ENCODE peak calls at places on chromosomes 7 and 10, in nine cellular contexts. One of them, this sample, is unnamed.

GRCh38 chr7:461453-462172 is 58.0 kb downstream of the PDGFA start:
- DNase-seq in amygdala: no peak
- DNase-seq in dorsolateral prefrontal cortex: no peak
- DNase-seq in DMS153: no peak
- DNase-seq in T47D: no peak
- DNase-seq in SIG-M5: no peak
- DNase-seq in astrocyte of the spinal cord: no peak
- DNase-seq in iris pigment epithelial cell: no peak
- DNase-seq in H7: no peak
- DNase-seq in this sample: peak; percentile 64

GRCh38 chr7:5541087-5541992 is 117.7 kb upstream of the TNRC18 start:
- DNase-seq in amygdala: no peak
- DNase-seq in dorsolateral prefrontal cortex: no peak
- DNase-seq in DMS153: no peak
- DNase-seq in T47D: no peak
- DNase-seq in SIG-M5: no peak
- DNase-seq in astrocyte of the spinal cord: no peak
- DNase-seq in iris pigment epithelial cell: no peak
- DNase-seq in H7: peak; percentile 55
- DNase-seq in this sample: no peak

GRCh38 chr7:18357691-18358090 is 137.9 kb upstream of the HDAC9 start:
- DNase-seq in amygdala: no peak
- DNase-seq in dorsolateral prefrontal cortex: no peak
- DNase-seq in DMS153: no peak
- DNase-seq in T47D: no peak
- DNase-seq in SIG-M5: no peak
- DNase-seq in astrocyte of the spinal cord: no peak
- DNase-seq in iris pigment epithelial cell: peak; percentile 16
- DNase-seq in H7: no peak
- DNase-seq in this sample: no peak

GRCh38 chr7:108580298-108580697 is 10.6 kb downstream of the DNAJB9 start:
- DNase-seq in amygdala: no peak
- DNase-seq in dorsolateral prefrontal cortex: no peak
- DNase-seq in DMS153: no peak
- DNase-seq in T47D: no peak
- DNase-seq in SIG-M5: no peak
- DNase-seq in astrocyte of the spinal cord: no peak
- DNase-seq in iris pigment epithelial cell: no peak
- DNase-seq in H7: no peak
- DNase-seq in this sample: no peak

GRCh38 chr10:131089861-131090260 is 221.7 kb downstream of the TCERG1L start:
- DNase-seq in amygdala: no peak
- DNase-seq in dorsolateral prefrontal cortex: no peak
- DNase-seq in DMS153: no peak
- DNase-seq in T47D: no peak
- DNase-seq in SIG-M5: no peak
- DNase-seq in astrocyte of the spinal cord: no peak
- DNase-seq in iris pigment epithelial cell: no peak
- DNase-seq in H7: peak; percentile 31
- DNase-seq in this sample: no peak

GRCh38 chr7:135801045-135801693 is 52.6 kb upstream of the FAM180A start:
- DNase-seq in amygdala: no peak
- DNase-seq in dorsolateral prefrontal cortex: no peak
- DNase-seq in DMS153: peak; percentile 42
- DNase-seq in T47D: peak; percentile 28
- DNase-seq in SIG-M5: no peak
- DNase-seq in astrocyte of the spinal cord: peak; percentile 73
- DNase-seq in iris pigment epithelial cell: peak; percentile 62
- DNase-seq in H7: peak; percentile 67
- DNase-seq in this sample: peak; percentile 82

GRCh38 chr7:151437866-151438516 is 1.9 kb downstream of the CRYGN start:
- DNase-seq in amygdala: no peak
- DNase-seq in dorsolateral prefrontal cortex: peak; percentile 16
- DNase-seq in DMS153: no peak
- DNase-seq in T47D: no peak
- DNase-seq in SIG-M5: no peak
- DNase-seq in astrocyte of the spinal cord: no peak
- DNase-seq in iris pigment epithelial cell: no peak
- DNase-seq in H7: peak; percentile 39
- DNase-seq in this sample: no peak

GRCh38 chr10:102118867-102119266 is 1.3 kb downstream of the LDB1 start:
- DNase-seq in amygdala: no peak
- DNase-seq in dorsolateral prefrontal cortex: no peak
- DNase-seq in DMS153: peak; percentile 30
- DNase-seq in T47D: no peak
- DNase-seq in SIG-M5: no peak
- DNase-seq in astrocyte of the spinal cord: peak; percentile 22
- DNase-seq in iris pigment epithelial cell: peak; percentile 17
- DNase-seq in H7: no peak
- DNase-seq in this sample: peak; percentile 56

GRCh38 chr10:123150229-123150985 is 2.5 kb downstream of the HMX2 start:
- DNase-seq in amygdala: no peak
- DNase-seq in dorsolateral prefrontal cortex: no peak
- DNase-seq in DMS153: no peak
- DNase-seq in T47D: no peak
- DNase-seq in SIG-M5: no peak
- DNase-seq in astrocyte of the spinal cord: no peak
- DNase-seq in iris pigment epithelial cell: no peak
- DNase-seq in H7: peak; percentile 76
- DNase-seq in this sample: no peak

GRCh38 chr7:27836525-27836924 is 96.6 kb downstream of the TAX1BP1 start:
- DNase-seq in amygdala: no peak
- DNase-seq in dorsolateral prefrontal cortex: no peak
- DNase-seq in DMS153: no peak
- DNase-seq in T47D: no peak
- DNase-seq in SIG-M5: no peak
- DNase-seq in astrocyte of the spinal cord: no peak
- DNase-seq in iris pigment epithelial cell: no peak
- DNase-seq in H7: no peak
- DNase-seq in this sample: no peak

GRCh38 chr10:110864662-110865140 is 7.0 kb upstream of the PDCD4 start:
- DNase-seq in amygdala: no peak
- DNase-seq in dorsolateral prefrontal cortex: no peak
- DNase-seq in DMS153: peak; percentile 56
- DNase-seq in T47D: no peak
- DNase-seq in SIG-M5: peak; percentile 27
- DNase-seq in astrocyte of the spinal cord: no peak
- DNase-seq in iris pigment epithelial cell: peak; percentile 15
- DNase-seq in H7: no peak
- DNase-seq in this sample: no peak

GRCh38 chr10:72276421-72277339 is 3.0 kb downstream of the DDIT4 start:
- DNase-seq in amygdala: no peak
- DNase-seq in dorsolateral prefrontal cortex: no peak
- DNase-seq in DMS153: peak; percentile 75
- DNase-seq in T47D: no peak
- DNase-seq in SIG-M5: no peak
- DNase-seq in astrocyte of the spinal cord: peak; percentile 86
- DNase-seq in iris pigment epithelial cell: peak; percentile 83
- DNase-seq in H7: no peak
- DNase-seq in this sample: peak; percentile 95

GRCh38 chr7:45699726-45700390 is 125.7 kb downstream of the ADCY1 start:
- DNase-seq in amygdala: no peak
- DNase-seq in dorsolateral prefrontal cortex: peak; percentile 11
- DNase-seq in DMS153: no peak
- DNase-seq in T47D: no peak
- DNase-seq in SIG-M5: no peak
- DNase-seq in astrocyte of the spinal cord: no peak
- DNase-seq in iris pigment epithelial cell: no peak
- DNase-seq in H7: no peak
- DNase-seq in this sample: no peak

GRCh38 chr7:143909863-143910262 is 7.9 kb upstream of the TCAF1 start:
- DNase-seq in amygdala: no peak
- DNase-seq in dorsolateral prefrontal cortex: no peak
- DNase-seq in DMS153: no peak
- DNase-seq in T47D: no peak
- DNase-seq in SIG-M5: no peak
- DNase-seq in astrocyte of the spinal cord: no peak
- DNase-seq in iris pigment epithelial cell: no peak
- DNase-seq in H7: no peak
- DNase-seq in this sample: no peak

GRCh38 chr10:102643346-102644065 is 773 bp upstream of the TRIM8 start:
- DNase-seq in amygdala: peak; percentile 70
- DNase-seq in dorsolateral prefrontal cortex: peak; percentile 69
- DNase-seq in DMS153: peak; percentile 57
- DNase-seq in T47D: no peak
- DNase-seq in SIG-M5: no peak
- DNase-seq in astrocyte of the spinal cord: peak; percentile 75
- DNase-seq in iris pigment epithelial cell: peak; percentile 84
- DNase-seq in H7: peak; percentile 86
- DNase-seq in this sample: peak; percentile 86

GRCh38 chr10:18328941-18329340 is 188.7 kb downstream of the CACNB2 start:
- DNase-seq in amygdala: no peak
- DNase-seq in dorsolateral prefrontal cortex: no peak
- DNase-seq in DMS153: no peak
- DNase-seq in T47D: no peak
- DNase-seq in SIG-M5: no peak
- DNase-seq in astrocyte of the spinal cord: no peak
- DNase-seq in iris pigment epithelial cell: no peak
- DNase-seq in H7: no peak
- DNase-seq in this sample: no peak

GRCh38 chr7:106039486-106040060 is 72.5 kb downstream of the SYPL1 start:
- DNase-seq in amygdala: no peak
- DNase-seq in dorsolateral prefrontal cortex: no peak
- DNase-seq in DMS153: no peak
- DNase-seq in T47D: no peak
- DNase-seq in SIG-M5: no peak
- DNase-seq in astrocyte of the spinal cord: peak; percentile 83
- DNase-seq in iris pigment epithelial cell: peak; percentile 61
- DNase-seq in H7: peak; percentile 65
- DNase-seq in this sample: peak; percentile 69

GRCh38 chr7:14242186-14242585 is 252.7 kb upstream of the ETV1 start:
- DNase-seq in amygdala: no peak
- DNase-seq in dorsolateral prefrontal cortex: no peak
- DNase-seq in DMS153: no peak
- DNase-seq in T47D: no peak
- DNase-seq in SIG-M5: no peak
- DNase-seq in astrocyte of the spinal cord: no peak
- DNase-seq in iris pigment epithelial cell: no peak
- DNase-seq in H7: no peak
- DNase-seq in this sample: no peak

GRCh38 chr10:92153-92552 is 43.1 kb upstream of the TUBB8 start:
- DNase-seq in amygdala: no peak
- DNase-seq in dorsolateral prefrontal cortex: no peak
- DNase-seq in DMS153: no peak
- DNase-seq in T47D: no peak
- DNase-seq in SIG-M5: no peak
- DNase-seq in astrocyte of the spinal cord: no peak
- DNase-seq in iris pigment epithelial cell: no peak
- DNase-seq in H7: no peak
- DNase-seq in this sample: no peak

GRCh38 chr7:117444646-117445045 is 17.4 kb upstream of the ASZ1 start:
- DNase-seq in amygdala: no peak
- DNase-seq in dorsolateral prefrontal cortex: no peak
- DNase-seq in DMS153: no peak
- DNase-seq in T47D: no peak
- DNase-seq in SIG-M5: no peak
- DNase-seq in astrocyte of the spinal cord: no peak
- DNase-seq in iris pigment epithelial cell: no peak
- DNase-seq in H7: no peak
- DNase-seq in this sample: no peak

GRCh38 chr7:14834888-14835287 is 67.7 kb downstream of the DGKB start:
- DNase-seq in amygdala: no peak
- DNase-seq in dorsolateral prefrontal cortex: no peak
- DNase-seq in DMS153: no peak
- DNase-seq in T47D: no peak
- DNase-seq in SIG-M5: no peak
- DNase-seq in astrocyte of the spinal cord: peak; percentile 37
- DNase-seq in iris pigment epithelial cell: peak; percentile 31
- DNase-seq in H7: no peak
- DNase-seq in this sample: no peak

This sample was measured in fibroblast of pulmonary artery.